ENCODE peak calls at places on chromosome 18, in six cellular contexts. V is H1, G is A549, R is K562, S is HepG2, O is endothelial cell of umbilical vein. P is an unnamed sample.

GRCh38 chr18:10863026-10863425 is 286.3 kb downstream of the PIEZO2 start:
- DNase-seq in V (no peak), G (no peak), R (no peak), S (no peak), O (peak), P (no peak)

GRCh38 chr18:635171-635570 is 22.3 kb upstream of the TYMS start:
- DNase-seq in V (no peak), G (no peak), R (no peak), S (no peak), O (no peak), P (peak)

GRCh38 chr18:33751613-33752221 is 173.7 kb downstream of the ASXL3 start:
- DNase-seq in V (no peak), G (peak), R (peak), S (no peak), O (peak), P (no peak)

GRCh38 chr18:3985664-3986063 is 469.4 kb downstream of the DLGAP1 start:
- DNase-seq in V (no peak), G (peak), R (no peak), S (no peak), O (no peak), P (no peak)

GRCh38 chr18:2846638-2847340 is at the start of gene EMILIN2:
- DNase-seq in V (peak), G (no peak), R (peak), S (no peak), O (peak), P (peak)

GRCh38 chr18:30451976-30452375 is 590.6 kb downstream of the DSC3 start:
- DNase-seq in V (no peak), G (no peak), R (no peak), S (no peak), O (no peak), P (no peak)

GRCh38 chr18:8373486-8373885 is 235.8 kb upstream of the RAB12 start:
- DNase-seq in V (no peak), G (no peak), R (no peak), S (no peak), O (no peak), P (no peak)

GRCh38 chr18:77063256-77063655 is 69.3 kb downstream of the MBP start:
- DNase-seq in V (no peak), G (no peak), R (no peak), S (no peak), O (no peak), P (no peak)

GRCh38 chr18:24051256-24051947 is 36.8 kb downstream of the TTC39C start:
- DNase-seq in V (no peak), G (peak), R (no peak), S (peak), O (no peak), P (no peak)

GRCh38 chr18:4636957-4637356 is 181.8 kb upstream of the DLGAP1 start:
- DNase-seq in V (no peak), G (no peak), R (peak), S (no peak), O (no peak), P (no peak)

GRCh38 chr18:55453186-55453585 is 134.8 kb downstream of the TCF4 start:
- DNase-seq in V (no peak), G (no peak), R (no peak), S (no peak), O (no peak), P (no peak)
- TF ChIP-seq JUN in V (no peak), G (no peak), R (no peak), S (no peak), O (no peak), P (no peak)

GRCh38 chr18:41621177-41621576 is 333.9 kb upstream of the PIK3C3 start:
- DNase-seq in V (no peak), G (no peak), R (no peak), S (no peak), O (no peak), P (no peak)

DNA sequence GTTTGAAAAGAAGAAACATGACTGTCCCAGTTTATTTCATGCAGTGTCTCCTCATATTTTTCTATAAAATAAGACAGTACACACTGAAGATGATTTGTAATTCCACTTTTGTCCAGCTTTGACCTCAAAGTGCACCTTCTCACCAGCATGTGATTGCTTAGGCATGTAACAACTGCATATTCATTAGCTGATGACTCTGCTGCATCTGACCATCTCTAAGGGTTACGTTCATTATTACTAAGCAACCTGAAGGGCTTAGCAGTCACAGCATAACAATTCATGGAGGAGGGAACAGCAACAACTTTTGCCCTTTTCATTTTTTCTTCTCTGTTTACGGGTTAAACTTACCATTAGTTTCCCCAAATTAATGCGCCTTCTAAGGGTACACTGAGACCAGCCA is 330.6 kb upstream of the PIK3C3 start:
- DNase-seq in V (no peak), G (no peak), R (no peak), S (no peak), O (no peak), P (no peak)
- TF ChIP-seq JUN in V (no peak), G (no peak), R (no peak), S (no peak), O (no peak), P (no peak)

DNA sequence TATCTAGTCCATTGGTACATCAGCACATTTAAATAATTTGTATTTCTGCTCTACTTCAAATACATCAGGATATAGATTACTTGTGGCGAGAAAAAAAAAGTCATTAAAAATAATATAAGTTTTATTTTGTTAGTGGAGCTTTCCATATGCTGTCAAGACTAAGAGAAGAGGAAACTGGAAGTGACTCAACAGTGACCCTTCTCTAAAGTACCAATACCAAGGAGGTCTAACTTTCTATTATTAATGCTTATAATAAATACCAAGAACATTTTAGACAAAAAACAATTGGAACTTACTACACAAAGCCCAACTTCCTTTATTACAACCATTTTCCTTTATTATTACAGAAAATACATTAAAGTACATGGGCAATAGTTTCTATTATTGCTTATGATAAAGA is 39.8 kb downstream of the TTR start:
- DNase-seq in V (no peak), G (no peak), R (no peak), S (no peak), O (peak), P (no peak)
- TF ChIP-seq JUN in V (no peak), G (no peak), R (no peak), S (no peak), O (peak), P (no peak)

DNA sequence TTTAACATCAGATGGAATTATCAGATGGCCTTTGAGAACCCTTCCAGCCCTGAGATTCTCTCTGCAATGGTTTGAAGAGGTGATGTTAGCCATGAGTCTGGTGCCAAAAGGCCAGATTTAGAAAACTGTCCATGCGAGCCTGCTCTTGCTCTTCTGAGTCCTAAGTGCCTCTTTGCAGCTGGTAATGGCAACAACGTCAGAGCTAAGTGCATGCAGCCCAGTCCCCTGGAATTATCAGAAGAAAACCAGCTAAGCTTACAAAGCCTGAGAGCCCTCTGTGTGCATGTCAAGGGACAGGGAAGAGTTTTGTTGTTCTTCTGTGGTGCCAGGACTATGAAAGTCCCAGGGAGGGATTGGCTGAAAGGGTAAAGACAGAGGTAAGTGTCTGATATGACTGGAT is 89.8 kb downstream of the LOXHD1 start:
- DNase-seq in V (no peak), G (no peak), R (no peak), S (no peak), O (no peak), P (no peak)
- TF ChIP-seq JUN in V (no peak), G (no peak), R (no peak), S (no peak), O (no peak), P (no peak)